ENCODE peak calls at places on chromosomes 6 and 20, in five cellular contexts. H, P, Y, M and D are unnamed samples.

GRCh38 chr6:111653434-111653833 is 47.8 kb upstream of the TRAF3IP2 start:
- DNase-seq in P (no peak), Y (no peak), H (no peak), M (no peak), D (no peak)

GRCh38 chr20:1327827-1328679 is 886 bp downstream of the SDCBP2 start:
- DNase-seq in P (no peak), H (no peak), Y (no peak), M (no peak), D (peak; percentile 79)

GRCh38 chr6:147789430-147789947 is 281.0 kb downstream of the SAMD5 start:
- DNase-seq in P (no peak), H (no peak), Y (no peak), M (no peak), D (no peak)

GRCh38 chr6:160040055-160040454 is 71.2 kb downstream of the IGF2R start:
- DNase-seq in P (no peak), Y (no peak), H (no peak), M (no peak), D (no peak)

GRCh38 chr6:12138377-12138776 is 126.3 kb downstream of the HIVEP1 start:
- DNase-seq in Y (no peak), H (no peak), P (no peak), M (no peak), D (peak; percentile 16)

GRCh38 chr20:6940052-6940451 is 172.6 kb downstream of the BMP2 start:
- DNase-seq in M (peak; percentile 12), H (peak; percentile 1), P (no peak), Y (peak; percentile 2), D (peak; percentile 69)

GRCh38 chr6:150651808-150652473 is 52.3 kb downstream of the PLEKHG1 start:
- DNase-seq in Y (no peak), H (no peak), M (peak; percentile 13), P (peak; percentile 66), D (no peak)

GRCh38 chr6:46217671-46218131 is 46.9 kb upstream of the ENPP5 start:
- DNase-seq in Y (peak; percentile 7), H (no peak), P (no peak), M (peak; percentile 64), D (no peak)

GRCh38 chr6:12288844-12289654 is 1.1 kb upstream of the EDN1 start:
- DNase-seq in H (peak; percentile 69), P (peak; percentile 44), M (peak; percentile 61), Y (peak; percentile 74), D (peak; percentile 18)

GRCh38 chr6:168201383-168201782 is 118.2 kb downstream of the DACT2 start:
- DNase-seq in H (no peak), M (no peak), Y (no peak), P (no peak), D (peak; percentile 63)

GRCh38 chr6:101129851-101130250 is 248.7 kb upstream of the ASCC3 start:
- DNase-seq in P (no peak), Y (no peak), H (no peak), M (no peak), D (no peak)

GRCh38 chr6:7172605-7173185 is 64.9 kb downstream of the RREB1 start:
- DNase-seq in H (no peak), Y (peak; percentile 71), P (peak; percentile 74), M (peak; percentile 81), D (no peak)

GRCh38 chr6:142444388-142444787 is 142.6 kb downstream of the ADGRG6 start:
- DNase-seq in H (no peak), P (peak; percentile 6), Y (peak; percentile 28), M (peak; percentile 78), D (no peak)

GRCh38 chr20:20364016-20364746 is 3.7 kb upstream of the INSM1 start:
- DNase-seq in H (no peak), P (no peak), Y (no peak), M (no peak), D (no peak)

GRCh38 chr6:29516108-29516507 is 28.4 kb upstream of the MAS1L start:
- DNase-seq in H (peak; percentile 93), M (peak; percentile 5), Y (peak; percentile 57), P (peak; percentile 66), D (no peak)

GRCh38 chr20:19354950-19355349 is 142.5 kb downstream of the SLC24A3 start:
- DNase-seq in P (no peak), M (no peak), Y (no peak), H (no peak), D (no peak)

GRCh38 chr6:165858571-165858970 is 195.5 kb upstream of the PDE10A start:
- DNase-seq in Y (peak; percentile 13), H (no peak), M (no peak), P (no peak), D (no peak)

GRCh38 chr6:36865835-36866234 is 8.8 kb downstream of the PPIL1 start:
- DNase-seq in M (no peak), P (no peak), H (no peak), Y (no peak), D (no peak)

GRCh38 chr6:132919476-132919875 is 105.1 kb downstream of the RPS12 start:
- DNase-seq in M (peak; percentile 99), H (no peak), Y (peak; percentile 95), P (peak; percentile 95), D (no peak)

GRCh38 chr6:51166914-51167313 is 348.2 kb downstream of the TFAP2B start:
- DNase-seq in Y (no peak), P (no peak), M (no peak), H (no peak), D (no peak)

GRCh38 chr20:63059684-63060056 is 52.9 kb upstream of the BHLHE23 start:
- DNase-seq in H (no peak), P (no peak), M (no peak), Y (no peak), D (no peak)

GRCh38 chr6:163745566-163746400 is 331.3 kb downstream of the QKI start:
- DNase-seq in Y (peak; percentile 85), H (peak; percentile 53), P (peak; percentile 96), M (peak; percentile 50), D (peak; percentile 56)

GRCh38 chr20:7841291-7841966 is 98.8 kb downstream of the HAO1 start:
- DNase-seq in Y (peak; percentile 92), M (peak; percentile 16), H (peak; percentile 87), P (peak; percentile 85), D (no peak)

GRCh38 chr6:3835055-3835731 is 14.0 kb upstream of the FAM50B start:
- DNase-seq in M (peak; percentile 55), P (no peak), Y (peak; percentile 76), H (no peak), D (peak; percentile 91)

GRCh38 chr6:25456249-25456648 is 177.1 kb downstream of the CARMIL1 start:
- DNase-seq in Y (no peak), P (no peak), M (no peak), H (no peak), D (no peak)

GRCh38 chr6:113994934-113995342 is 24.0 kb upstream of the HDAC2 start:
- DNase-seq in H (peak; percentile 86), M (peak; percentile 93), Y (peak; percentile 92), P (peak; percentile 86), D (peak; percentile 87)

GRCh38 chr6:111565316-111566221 is 40.1 kb downstream of the TRAF3IP2 start:
- DNase-seq in P (no peak), H (no peak), M (no peak), Y (no peak), D (peak; percentile 30)

GRCh38 chr6:13336553-13336952 is 8.2 kb upstream of the TBC1D7 start:
- DNase-seq in M (peak; percentile 89), Y (peak; percentile 94), P (peak; percentile 92), H (peak; percentile 95), D (peak; percentile 69)

GRCh38 chr6:56938634-56939294 is 16.1 kb upstream of the BEND6 start:
- DNase-seq in P (peak; percentile 100), Y (peak; percentile 100), H (peak; percentile 100), M (peak; percentile 98), D (peak; percentile 13)

GRCh38 chr6:36479256-36479655 is 36.5 kb downstream of the KCTD20 start:
- DNase-seq in P (peak; percentile 40), M (no peak), Y (no peak), H (no peak), D (no peak)

GRCh38 chr20:41643504-41643938 is 25.3 kb upstream of the CHD6 start:
- DNase-seq in Y (peak; percentile 38), H (peak; percentile 77), P (peak; percentile 84), M (no peak), D (peak; percentile 93)

GRCh38 chr20:38804682-38805501 is 605 bp upstream of the PPP1R16B start:
- DNase-seq in Y (no peak), P (no peak), H (no peak), M (no peak), D (no peak)

GRCh38 chr6:169556758-169557505 is 144.9 kb downstream of the WDR27 start:
- DNase-seq in M (no peak), H (no peak), Y (no peak), P (no peak), D (no peak)

GRCh38 chr6:32940656-32941411 is at the start of gene HLA-DMB:
- DNase-seq in M (peak; percentile 64), Y (peak; percentile 80), H (peak; percentile 65), P (peak; percentile 53), D (peak; percentile 49)

GRCh38 chr6:30787954-30788353 is 43.6 kb upstream of the IER3 start:
- DNase-seq in M (no peak), H (no peak), Y (no peak), P (no peak), D (peak; percentile 88)

GRCh38 chr6:14635933-14636599 is 518.5 kb downstream of the CD83 start:
- DNase-seq in Y (no peak), H (no peak), P (no peak), M (no peak), D (no peak)
- H3K9ac ChIP-seq in Y (no peak overlapping the region), H (no peak overlapping the region), P (no peak overlapping the region), M (no peak overlapping the region), D (no peak overlapping the region)

DNA sequence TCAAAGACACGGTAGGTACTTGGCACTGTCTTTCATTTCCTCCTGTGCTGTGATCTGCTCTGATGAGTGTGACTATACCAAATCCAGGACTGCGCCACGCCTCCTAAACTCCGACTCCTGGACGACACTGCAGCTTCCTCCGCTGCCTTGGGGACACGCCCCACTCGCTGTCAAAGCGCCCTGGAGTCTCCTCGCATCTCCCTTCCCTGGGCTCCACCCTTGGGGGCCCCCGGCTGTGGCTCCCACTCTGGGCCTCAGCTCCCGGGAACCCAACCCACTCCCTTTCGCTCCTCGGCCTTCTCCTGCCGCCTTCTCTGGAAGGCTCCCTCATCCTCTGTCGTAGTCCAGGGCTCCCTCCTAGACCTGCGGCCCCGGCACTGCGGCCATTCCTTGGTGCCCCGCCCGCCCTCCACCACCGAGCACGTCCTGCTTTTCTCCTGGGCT is 61.2 kb downstream of the RSPH3 start:
- DNase-seq in Y (peak; percentile 73), P (no peak), H (no peak), M (no peak), D (no peak)
- H3K9ac ChIP-seq in Y (peak overlapping the region; percentile 31), P (no peak overlapping the region), H (no peak overlapping the region), M (no peak overlapping the region), D (no peak overlapping the region)

GRCh38 chr20:31926493-31926892 is 25.4 kb downstream of the PDRG1 start:
- DNase-seq in H (no peak), P (no peak), Y (no peak), M (no peak), D (no peak)
- H3K9ac ChIP-seq in H (no peak overlapping the region), P (no peak overlapping the region), Y (no peak overlapping the region), M (no peak overlapping the region), D (no peak overlapping the region)

DNA sequence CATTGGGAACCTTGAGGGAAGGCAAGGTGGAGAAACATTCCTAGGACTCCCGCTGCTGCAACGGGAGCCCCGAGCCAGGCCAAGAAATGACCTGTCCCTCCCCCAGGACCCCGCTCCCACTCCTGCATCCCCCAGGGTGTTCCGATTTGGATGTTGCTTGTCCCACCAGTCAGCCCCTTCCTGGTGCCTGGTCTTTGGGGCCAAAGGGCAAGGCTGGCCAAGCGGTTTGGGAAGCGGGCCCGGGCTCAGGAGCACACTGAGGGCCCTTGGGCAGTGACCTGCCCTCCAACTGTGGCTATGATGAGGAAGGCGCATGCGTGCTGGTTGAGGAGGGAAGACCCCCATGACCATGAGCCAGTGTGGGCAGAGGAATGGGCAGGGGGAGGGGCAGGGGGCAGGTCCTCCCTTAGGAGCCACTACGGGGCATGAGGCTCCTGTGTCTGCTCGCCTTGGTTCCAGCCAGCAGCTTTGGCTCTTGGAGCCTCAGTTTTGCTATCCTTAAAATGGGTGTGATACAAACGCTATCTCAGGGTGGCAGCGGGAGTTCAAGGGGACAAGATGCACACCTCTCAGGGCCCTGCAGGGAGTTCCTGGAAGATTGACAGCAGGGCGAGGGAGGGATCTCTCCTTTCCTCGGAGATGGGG is 50.4 kb downstream of the RBM38 start:
- DNase-seq in H (no peak), P (no peak), M (no peak), Y (no peak), D (no peak)
- H3K9ac ChIP-seq in H (no peak overlapping the region), P (no peak overlapping the region), M (no peak overlapping the region), Y (peak overlapping the region; percentile 42), D (no peak overlapping the region)